ENCODE peak calls at places on chromosomes 2 and 18, in eight cellular contexts. A is astrocyte; Q is ecto neural progenitor cell; E is spleen; M is stimulated activated CD4-positive, alpha-beta T cell treated with anti-CD3 and anti-CD28 coated beads, TNF-alpha, amount 100 ng/mL, for 4 hours; I is EL; F is activated effector memory CD4-positive, alpha-beta T cell treated with anti-CD3 and anti-CD28 coated beads, Interleukin-2, amount 50 U/mL, for 16 hours; D is dorsolateral prefrontal cortex. H is an unnamed sample.

GRCh38 chr2:101096619-101097142 is 54.5 kb downstream of the TBC1D8 start:
- DNase-seq in A (no peak), Q (no peak), E (no peak), M (no peak), I (no peak), F (no peak), D (no peak), H (no peak)

GRCh38 chr18:42296723-42297122 is 341.7 kb downstream of the PIK3C3 start:
- DNase-seq in A (peak), Q (no peak), E (no peak), M (no peak), I (no peak), F (no peak), D (no peak), H (no peak)

GRCh38 chr2:45102579-45103117 is 93.4 kb upstream of the SIX2 start:
- DNase-seq in A (no peak), Q (no peak), E (no peak), M (no peak), I (no peak), F (no peak), D (no peak), H (no peak)

GRCh38 chr2:228522276-228522675 is 340.8 kb upstream of the SPHKAP start:
- DNase-seq in A (no peak), Q (no peak), E (no peak), M (no peak), I (peak), F (no peak), D (no peak), H (no peak)

GRCh38 chr18:3722662-3723433 is 272.9 kb downstream of the TGIF1 start:
- DNase-seq in A (peak), Q (no peak), E (no peak), M (no peak), I (no peak), F (no peak), D (no peak), H (no peak)

GRCh38 chr2:45626387-45627010 is 15.4 kb upstream of the SRBD1 start:
- DNase-seq in A (no peak), Q (no peak), E (no peak), M (no peak), I (no peak), F (no peak), D (no peak), H (no peak)

GRCh38 chr2:217393585-217394032 is 533.7 kb upstream of the TNP1 start:
- DNase-seq in A (peak), Q (no peak), E (no peak), M (no peak), I (peak), F (no peak), D (no peak), H (no peak)

GRCh38 chr18:9365406-9365805 is 30.8 kb downstream of the TWSG1 start:
- DNase-seq in A (peak), Q (no peak), E (no peak), M (no peak), I (peak), F (no peak), D (peak), H (no peak)

GRCh38 chr2:18740428-18740827 is 151.1 kb upstream of the NT5C1B start:
- DNase-seq in A (peak), Q (no peak), E (no peak), M (no peak), I (peak), F (no peak), D (no peak), H (no peak)